ENCODE peak calls at places on chromosomes 12 and 14, in eight cellular contexts. G is left ventricle myocardium inferior; X is cardiac fibroblast; C is BE2C; S is psoas muscle; M is foreskin fibroblast; L is CD4-positive, alpha-beta memory T cell; Z is prostate gland. N is an unnamed sample.

GRCh38 chr14:101665478-101666078 is 95.9 kb upstream of the PPP2R5C start:
- DNase-seq in M (peak), L (no peak), C (peak), X (peak), S (no peak), Z (no peak), G (no peak), N (peak)

GRCh38 chr12:57735952-57736742 is 2.4 kb downstream of the AGAP2 start:
- DNase-seq in S (no peak), C (peak), G (peak), M (peak), Z (no peak), X (peak), L (no peak), N (no peak)

GRCh38 chr12:88185988-88186387 is 43.9 kb downstream of the TMTC3 start:
- DNase-seq in X (peak), M (peak), C (no peak), S (no peak), Z (no peak), G (no peak), L (no peak), N (no peak)

GRCh38 chr12:228846-229200 is 14.9 kb upstream of the SLC6A12 start:
- DNase-seq in G (no peak), X (no peak), C (no peak), S (no peak), Z (no peak), M (no peak), L (no peak), N (no peak)

GRCh38 chr12:59484575-59484974 is 111.3 kb upstream of the SLC16A7 start:
- DNase-seq in C (no peak), Z (no peak), X (no peak), L (no peak), M (no peak), G (no peak), S (no peak), N (no peak)

GRCh38 chr14:57930241-57930975 is 64.5 kb upstream of the SLC35F4 start:
- DNase-seq in Z (no peak), C (no peak), S (no peak), G (no peak), X (no peak), L (no peak), M (no peak), N (no peak)

GRCh38 chr12:1634590-1635191 is 5.7 kb downstream of the WNT5B start:
- DNase-seq in X (peak), L (peak), S (peak), Z (peak), C (peak), G (peak), M (peak), N (peak)

GRCh38 chr12:116265361-116266128 is 11.9 kb downstream of the MED13L start:
- DNase-seq in L (no peak), X (peak), M (no peak), G (no peak), S (no peak), Z (no peak), C (no peak), N (no peak)

GRCh38 chr12:94225924-94226630 is 77.7 kb downstream of the PLXNC1 start:
- DNase-seq in M (no peak), L (no peak), Z (no peak), X (no peak), S (no peak), C (no peak), G (no peak), N (no peak)

GRCh38 chr14:46490150-46490769 is 161.3 kb downstream of the RPL10L start:
- DNase-seq in M (no peak), S (no peak), G (no peak), Z (no peak), X (no peak), L (no peak), C (peak), N (no peak)

GRCh38 chr12:56694161-56694560 is 6.1 kb upstream of the PTGES3 start:
- DNase-seq in L (no peak), M (no peak), G (no peak), X (no peak), Z (no peak), S (no peak), C (no peak), N (no peak)

GRCh38 chr12:46794593-46795190 is 31.1 kb downstream of the SLC38A4 start:
- DNase-seq in Z (no peak), X (no peak), M (no peak), C (no peak), G (no peak), L (no peak), S (no peak), N (no peak)

GRCh38 chr12:19630536-19630935 is 191.2 kb downstream of the AEBP2 start:
- DNase-seq in C (no peak), Z (no peak), M (no peak), X (no peak), G (no peak), L (no peak), S (no peak), N (no peak)

GRCh38 chr12:121352053-121353018 is at the start of gene ANAPC5:
- DNase-seq in L (peak), G (peak), X (peak), Z (peak), M (peak), S (peak), C (peak), N (peak)

GRCh38 chr14:69107407-69108003 is 45.4 kb downstream of the DCAF5 start:
- DNase-seq in C (peak), M (peak), G (no peak), X (peak), S (no peak), L (peak), Z (peak), N (peak)

GRCh38 chr12:88206636-88207035 is 64.5 kb downstream of the TMTC3 start:
- DNase-seq in Z (no peak), X (peak), M (peak), S (no peak), L (no peak), C (no peak), G (no peak), N (no peak)

GRCh38 chr14:73634333-73634833 is 10.4 kb upstream of the DNAL1 start:
- DNase-seq in X (peak), S (peak), Z (peak), M (peak), C (peak), G (peak), L (no peak), N (no peak)

GRCh38 chr14:95818581-95818980 is 58.1 kb upstream of the TUNAR start:
- DNase-seq in G (no peak), M (no peak), Z (no peak), L (no peak), S (no peak), X (no peak), C (no peak), N (no peak)

GRCh38 chr12:47194501-47194900 is 114.7 kb upstream of the AMIGO2 start:
- DNase-seq in Z (no peak), M (no peak), G (no peak), L (no peak), S (no peak), C (no peak), X (no peak), N (no peak)

GRCh38 chr12:104131609-104132008 is 6.4 kb downstream of the NFYB start:
- DNase-seq in M (no peak), X (no peak), L (no peak), Z (peak), C (no peak), G (no peak), S (no peak), N (no peak)

GRCh38 chr12:38507839-38508238 is 191.3 kb downstream of the ALG10B start:
- DNase-seq in Z (no peak), G (no peak), X (no peak), M (no peak), L (no peak), S (no peak), C (no peak), N (no peak)

GRCh38 chr12:72499244-72499643 is 227.1 kb downstream of the TRHDE start:
- DNase-seq in G (no peak), L (no peak), X (no peak), Z (no peak), M (no peak), C (no peak), S (no peak), N (no peak)

GRCh38 chr14:96215845-96216244 is 11.2 kb downstream of the BDKRB2 start:
- DNase-seq in M (no peak), L (no peak), G (no peak), X (no peak), Z (no peak), S (no peak), C (peak), N (no peak)

GRCh38 chr12:76711241-76711640 is 52.7 kb upstream of the ZDHHC17 start:
- DNase-seq in L (no peak), M (peak), G (no peak), S (no peak), C (no peak), X (no peak), Z (no peak), N (no peak)

GRCh38 chr12:64082866-64083268 is 139.2 kb downstream of the KICS2 start:
- DNase-seq in G (no peak), M (no peak), Z (no peak), L (no peak), C (peak), S (no peak), X (no peak), N (peak)

GRCh38 chr12:38931461-38931860 is 26.1 kb upstream of the CPNE8 start:
- DNase-seq in Z (no peak), L (no peak), S (no peak), C (no peak), M (no peak), X (no peak), G (no peak), N (no peak)

GRCh38 chr14:100665518-100666032 is 61.1 kb upstream of the DLK1 start:
- DNase-seq in L (no peak), Z (peak), M (peak), X (no peak), S (peak), C (no peak), G (no peak), N (peak)

GRCh38 chr12:19155981-19156734 is 26.6 kb downstream of the PLEKHA5 start:
- DNase-seq in G (no peak), C (no peak), Z (no peak), X (no peak), L (no peak), M (no peak), S (no peak), N (no peak)

GRCh38 chr14:94517248-94517640 is 8.0 kb upstream of the SERPINA12 start:
- DNase-seq in X (no peak), M (no peak), C (no peak), S (no peak), G (no peak), Z (no peak), L (no peak), N (no peak)

GRCh38 chr14:25009891-25010290 is 40.1 kb downstream of the STXBP6 start:
- DNase-seq in M (peak), Z (no peak), L (no peak), X (peak), G (no peak), C (no peak), S (no peak), N (no peak)

GRCh38 chr12:10721654-10722501 is 1.2 kb downstream of the YBX3 start:
- DNase-seq in Z (peak), M (peak), S (peak), L (peak), X (peak), G (peak), C (no peak), N (peak)

GRCh38 chr14:26872510-26872909 is 274.7 kb upstream of the NOVA1 start:
- DNase-seq in Z (no peak), G (no peak), L (no peak), M (peak), X (peak), C (no peak), S (no peak), N (no peak)

GRCh38 chr12:46218509-46219095 is 50.2 kb downstream of the SLC38A1 start:
- DNase-seq in L (no peak), S (no peak), M (no peak), Z (no peak), C (no peak), X (no peak), G (no peak), N (no peak)

GRCh38 chr12:10722502-10722904 is 620 bp downstream of the YBX3 start:
- DNase-seq in C (no peak), M (peak), X (peak), L (peak), S (peak), Z (no peak), G (peak), N (peak)

DNA sequence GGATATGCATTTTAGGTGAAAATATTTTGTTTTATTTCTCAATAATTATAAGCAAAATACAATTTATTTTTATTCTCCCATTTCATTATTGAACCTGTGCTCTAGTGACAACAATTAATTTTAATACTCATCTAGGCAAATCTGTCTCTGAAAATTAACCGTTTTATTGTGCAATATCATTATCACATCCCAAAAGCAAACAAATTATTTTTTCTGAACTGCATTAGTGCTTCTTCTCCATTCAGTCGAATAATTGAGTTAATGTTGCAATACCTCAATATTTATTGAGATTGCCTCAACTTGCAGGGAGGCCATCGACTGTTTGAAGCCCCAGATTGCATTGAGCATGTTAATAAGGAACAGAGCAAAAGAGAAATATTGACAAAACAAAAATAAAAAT is 303.2 kb upstream of the LRFN5 start:
- DNase-seq in G (no peak), Z (no peak), X (no peak), S (no peak), M (no peak), C (no peak), L (no peak), N (no peak)
- H3K4me3 ChIP-seq in G (no peak), Z (no peak), X (no peak), S (no peak), M (no peak), C (no peak), L (no peak), N (no peak)

DNA sequence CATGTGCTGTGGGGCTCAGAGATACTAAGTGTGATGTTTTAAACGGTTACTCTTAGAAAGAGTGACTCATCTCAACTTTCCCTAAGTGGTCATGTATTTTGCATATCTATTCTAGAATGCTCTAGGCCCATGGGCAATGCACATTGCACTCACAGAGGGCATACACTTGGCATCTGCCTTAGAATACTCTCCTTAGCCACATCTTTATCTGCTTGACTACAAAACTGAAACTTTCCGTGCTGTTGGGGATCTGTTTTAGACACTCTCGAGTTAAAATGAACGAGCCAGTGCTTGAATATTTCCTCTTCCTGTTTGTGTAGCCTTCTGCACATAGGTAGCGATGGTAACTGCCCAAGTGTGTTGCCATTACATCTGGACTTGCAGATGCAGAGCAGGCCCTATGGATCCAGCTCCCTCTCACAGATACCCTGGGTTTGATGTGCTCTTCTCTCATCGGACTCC is 180.5 kb downstream of the CAND1 start:
- DNase-seq in Z (no peak), X (no peak), G (no peak), C (no peak), S (no peak), L (no peak), M (no peak), N (no peak)
- H3K4me3 ChIP-seq in Z (no peak), X (no peak), G (no peak), C (no peak), S (no peak), L (no peak), M (no peak), N (no peak)

GRCh38 chr12:31233061-31233730 is 92.8 kb downstream of the SINHCAF start:
- DNase-seq in L (no peak), G (no peak), M (no peak), Z (no peak), S (no peak), X (no peak), C (no peak), N (no peak)

GRCh38 chr12:31236998-31237637 is 88.8 kb downstream of the SINHCAF start:
- DNase-seq in C (no peak), S (no peak), X (no peak), G (no peak), Z (no peak), L (no peak), M (no peak), N (peak)

GRCh38 chr12:31234053-31234835 is 91.7 kb downstream of the SINHCAF start:
- DNase-seq in C (no peak), Z (no peak), X (no peak), M (no peak), S (no peak), G (no peak), L (no peak), N (no peak)

GRCh38 chr12:31235868-31236395 is 90.0 kb downstream of the SINHCAF start:
- DNase-seq in Z (no peak), X (no peak), S (no peak), M (no peak), C (no peak), G (no peak), L (no peak), N (no peak)

DNA sequence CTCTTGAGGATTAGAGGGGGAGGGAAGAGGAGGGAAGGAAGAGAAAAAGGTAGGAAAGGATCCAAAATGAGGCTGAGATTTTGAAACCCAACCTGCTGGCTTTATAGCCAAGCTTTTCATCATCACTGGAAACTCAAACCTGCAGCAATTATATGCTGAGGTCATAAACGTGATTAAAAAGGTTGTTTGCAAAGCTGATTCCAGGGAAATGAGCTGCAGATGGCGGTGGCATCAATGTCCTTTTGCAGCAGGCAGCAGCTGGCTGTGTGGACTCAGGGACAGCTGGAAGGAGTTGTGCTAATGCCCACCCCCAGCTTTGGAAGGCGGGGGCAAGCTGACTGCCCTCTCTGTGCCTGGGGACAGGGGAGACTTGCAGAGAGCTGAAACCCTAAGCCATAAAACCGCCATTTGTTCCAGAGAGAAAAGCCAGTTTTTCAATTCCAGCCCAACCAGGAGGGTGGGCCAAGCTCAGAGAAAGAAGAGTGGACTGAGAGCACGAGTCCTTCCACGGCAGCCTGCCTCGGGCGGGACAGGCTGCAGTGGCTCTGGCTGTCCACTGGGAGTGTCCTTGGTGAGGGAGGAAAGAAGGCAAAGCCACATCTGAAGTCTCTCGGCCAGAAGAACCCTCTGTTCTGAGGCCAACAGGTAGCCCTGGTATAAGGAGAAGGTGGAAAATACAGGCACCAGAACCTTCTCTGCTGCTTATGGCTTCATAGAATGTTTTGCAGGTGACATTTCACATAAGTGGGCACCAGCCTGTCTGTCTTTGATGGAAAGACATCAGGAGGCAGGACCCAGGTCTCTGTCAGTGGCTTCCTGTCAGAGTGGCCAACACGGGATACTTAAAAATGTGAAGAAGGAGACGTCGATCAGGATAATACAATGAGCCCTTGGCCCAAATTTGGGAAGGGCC is 90.7 kb downstream of the SINHCAF start:
- DNase-seq in X (peak), M (peak), C (peak), Z (no peak), S (peak), G (no peak), L (no peak), N (peak)
- H3K4me3 ChIP-seq in X (no peak), M (no peak), C (no peak), Z (no peak), S (no peak), G (no peak), L (no peak), N (no peak)

DNA sequence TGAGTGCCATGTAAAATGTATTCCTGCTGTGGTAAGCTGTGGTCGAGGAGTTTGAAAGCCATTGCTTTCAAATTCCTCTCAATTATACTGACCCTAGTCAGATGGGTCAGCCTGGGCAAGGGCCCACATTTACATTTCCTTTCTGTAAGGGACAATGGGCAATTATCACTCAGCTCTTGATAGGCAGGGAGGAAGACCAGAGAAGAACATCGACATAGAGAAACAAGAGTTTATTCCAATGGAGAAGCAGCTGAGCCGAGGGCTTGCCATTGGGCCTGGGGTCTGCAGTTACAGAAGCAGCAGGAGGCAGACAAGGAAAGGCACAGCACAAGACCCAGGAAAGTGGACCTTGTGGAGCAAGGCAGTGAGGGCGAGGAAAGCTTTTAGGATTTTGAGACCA is 9.7 kb downstream of the NRIP2 start:
- DNase-seq in S (no peak), L (no peak), X (no peak), M (no peak), Z (no peak), C (no peak), G (no peak), N (no peak)
- H3K4me3 ChIP-seq in S (no peak), L (no peak), X (no peak), M (no peak), Z (no peak), C (no peak), G (no peak), N (no peak)

GRCh38 chr12:108950991-108951739 is 69.7 kb downstream of the SVOP start:
- DNase-seq in G (peak), C (peak), L (peak), M (peak), X (peak), S (peak), Z (peak), N (peak)
- H3K4me3 ChIP-seq in G (peak), C (peak), L (no peak), M (no peak), X (no peak), S (peak), Z (no peak), N (no peak)

GRCh38 chr14:72463291-72463866 is 430.5 kb downstream of the DPF3 start:
- DNase-seq in L (no peak), C (no peak), X (no peak), Z (no peak), G (no peak), S (no peak), M (peak), N (no peak)
- H3K4me3 ChIP-seq in L (no peak), C (no peak), X (no peak), Z (no peak), G (no peak), S (no peak), M (no peak), N (no peak)

N was measured in adrenal gland.